ENCODE peak calls at places on chromosomes 5 and 9, in seven cellular contexts. One of them, this sample, is unnamed.

GRCh38 chr5:7208911-7209310 is 187.0 kb upstream of the ADCY2 start:
- DNase-seq in DND-41: no peak
- DNase-seq in A549: no peak
- DNase-seq in Calu3: no peak
- DNase-seq in HFFc6: no peak
- DNase-seq in NCI-H446 treated with DMSO at 0.1 percent for 48 hours: no peak
- DNase-seq in GM23338: no peak
- DNase-seq in this sample: no peak

GRCh38 chr5:58258984-58259684 is 200.8 kb downstream of the PLK2 start:
- DNase-seq in DND-41: no peak
- DNase-seq in A549: peak
- DNase-seq in Calu3: no peak
- DNase-seq in HFFc6: no peak
- DNase-seq in NCI-H446 treated with DMSO at 0.1 percent for 48 hours: no peak
- DNase-seq in GM23338: no peak
- DNase-seq in this sample: no peak

GRCh38 chr5:175887463-175887862 is 16.1 kb downstream of the CPLX2 start:
- DNase-seq in DND-41: no peak
- DNase-seq in A549: no peak
- DNase-seq in Calu3: no peak
- DNase-seq in HFFc6: no peak
- DNase-seq in NCI-H446 treated with DMSO at 0.1 percent for 48 hours: peak
- DNase-seq in GM23338: no peak
- DNase-seq in this sample: no peak

GRCh38 chr5:122901346-122901745 is 55.9 kb downstream of the SNX24 start:
- DNase-seq in DND-41: no peak
- DNase-seq in A549: no peak
- DNase-seq in Calu3: no peak
- DNase-seq in HFFc6: no peak
- DNase-seq in NCI-H446 treated with DMSO at 0.1 percent for 48 hours: no peak
- DNase-seq in GM23338: no peak
- DNase-seq in this sample: no peak

GRCh38 chr5:28750236-28750635 is 1711.8 kb upstream of the CDH9 start:
- DNase-seq in DND-41: no peak
- DNase-seq in A549: no peak
- DNase-seq in Calu3: no peak
- DNase-seq in HFFc6: no peak
- DNase-seq in NCI-H446 treated with DMSO at 0.1 percent for 48 hours: no peak
- DNase-seq in GM23338: no peak
- DNase-seq in this sample: no peak

GRCh38 chr9:137534256-137535119 is 15.7 kb downstream of the PNPLA7 start:
- DNase-seq in DND-41: no peak
- DNase-seq in A549: peak
- DNase-seq in Calu3: peak
- DNase-seq in HFFc6: peak
- DNase-seq in NCI-H446 treated with DMSO at 0.1 percent for 48 hours: peak
- DNase-seq in GM23338: peak
- DNase-seq in this sample: peak

GRCh38 chr9:133078486-133078885 is 16.7 kb downstream of the CEL start:
- DNase-seq in DND-41: no peak
- DNase-seq in A549: no peak
- DNase-seq in Calu3: no peak
- DNase-seq in HFFc6: no peak
- DNase-seq in NCI-H446 treated with DMSO at 0.1 percent for 48 hours: no peak
- DNase-seq in GM23338: no peak
- DNase-seq in this sample: no peak

GRCh38 chr5:143527808-143528207 is 124.3 kb upstream of the NR3C1 start:
- DNase-seq in DND-41: peak
- DNase-seq in A549: no peak
- DNase-seq in Calu3: no peak
- DNase-seq in HFFc6: peak
- DNase-seq in NCI-H446 treated with DMSO at 0.1 percent for 48 hours: no peak
- DNase-seq in GM23338: no peak
- DNase-seq in this sample: no peak

GRCh38 chr9:22256381-22256780 is 190.2 kb upstream of the DMRTA1 start:
- DNase-seq in DND-41: no peak
- DNase-seq in A549: no peak
- DNase-seq in Calu3: no peak
- DNase-seq in HFFc6: no peak
- DNase-seq in NCI-H446 treated with DMSO at 0.1 percent for 48 hours: no peak
- DNase-seq in GM23338: no peak
- DNase-seq in this sample: no peak

GRCh38 chr5:38640012-38640395 is 83.6 kb upstream of the LIFR start:
- DNase-seq in DND-41: no peak
- DNase-seq in A549: peak
- DNase-seq in Calu3: peak
- DNase-seq in HFFc6: no peak
- DNase-seq in NCI-H446 treated with DMSO at 0.1 percent for 48 hours: no peak
- DNase-seq in GM23338: no peak
- DNase-seq in this sample: no peak

GRCh38 chr9:124008307-124008854 is 3.2 kb upstream of the LHX2 start:
- DNase-seq in DND-41: no peak
- DNase-seq in A549: no peak
- DNase-seq in Calu3: no peak
- DNase-seq in HFFc6: no peak
- DNase-seq in NCI-H446 treated with DMSO at 0.1 percent for 48 hours: no peak
- DNase-seq in GM23338: peak
- DNase-seq in this sample: peak

GRCh38 chr9:124660341-124660801 is 110.7 kb downstream of the NR6A1 start:
- DNase-seq in DND-41: peak
- DNase-seq in A549: peak
- DNase-seq in Calu3: peak
- DNase-seq in HFFc6: peak
- DNase-seq in NCI-H446 treated with DMSO at 0.1 percent for 48 hours: no peak
- DNase-seq in GM23338: peak
- DNase-seq in this sample: peak

GRCh38 chr5:389197-389821 is 53.7 kb upstream of the EXOC3 start:
- DNase-seq in DND-41: no peak
- DNase-seq in A549: no peak
- DNase-seq in Calu3: no peak
- DNase-seq in HFFc6: no peak
- DNase-seq in NCI-H446 treated with DMSO at 0.1 percent for 48 hours: no peak
- DNase-seq in GM23338: no peak
- DNase-seq in this sample: no peak

GRCh38 chr9:129665008-129665771 is at the start of gene PRRX2:
- DNase-seq in DND-41: no peak
- DNase-seq in A549: peak
- DNase-seq in Calu3: no peak
- DNase-seq in HFFc6: peak
- DNase-seq in NCI-H446 treated with DMSO at 0.1 percent for 48 hours: no peak
- DNase-seq in GM23338: peak
- DNase-seq in this sample: peak

GRCh38 chr9:70873506-70873905 is 247.9 kb downstream of the TRPM3 start:
- DNase-seq in DND-41: no peak
- DNase-seq in A549: no peak
- DNase-seq in Calu3: no peak
- DNase-seq in HFFc6: no peak
- DNase-seq in NCI-H446 treated with DMSO at 0.1 percent for 48 hours: no peak
- DNase-seq in GM23338: no peak
- DNase-seq in this sample: no peak

GRCh38 chr5:96530901-96531300 is 97.9 kb upstream of the PCSK1 start:
- DNase-seq in DND-41: no peak
- DNase-seq in A549: no peak
- DNase-seq in Calu3: no peak
- DNase-seq in HFFc6: no peak
- DNase-seq in NCI-H446 treated with DMSO at 0.1 percent for 48 hours: no peak
- DNase-seq in GM23338: no peak
- DNase-seq in this sample: no peak

GRCh38 chr5:31819926-31820516 is 181.1 kb downstream of the PDZD2 start:
- DNase-seq in DND-41: no peak
- DNase-seq in A549: peak
- DNase-seq in Calu3: no peak
- DNase-seq in HFFc6: no peak
- DNase-seq in NCI-H446 treated with DMSO at 0.1 percent for 48 hours: no peak
- DNase-seq in GM23338: peak
- DNase-seq in this sample: peak

GRCh38 chr5:36158144-36158543 is 6.2 kb downstream of the SKP2 start:
- DNase-seq in DND-41: no peak
- DNase-seq in A549: no peak
- DNase-seq in Calu3: no peak
- DNase-seq in HFFc6: no peak
- DNase-seq in NCI-H446 treated with DMSO at 0.1 percent for 48 hours: peak
- DNase-seq in GM23338: no peak
- DNase-seq in this sample: no peak

GRCh38 chr5:115415143-115415491 is 118.7 kb upstream of the CCDC112 start:
- DNase-seq in DND-41: no peak
- DNase-seq in A549: peak
- DNase-seq in Calu3: peak
- DNase-seq in HFFc6: peak
- DNase-seq in NCI-H446 treated with DMSO at 0.1 percent for 48 hours: no peak
- DNase-seq in GM23338: no peak
- DNase-seq in this sample: peak

GRCh38 chr5:172713113-172713808 is 57.7 kb downstream of the DUSP1 start:
- DNase-seq in DND-41: peak
- DNase-seq in A549: peak
- DNase-seq in Calu3: peak
- DNase-seq in HFFc6: no peak
- DNase-seq in NCI-H446 treated with DMSO at 0.1 percent for 48 hours: no peak
- DNase-seq in GM23338: peak
- DNase-seq in this sample: peak

GRCh38 chr5:41754857-41755256 is 115.4 kb downstream of the OXCT1 start:
- DNase-seq in DND-41: no peak
- DNase-seq in A549: no peak
- DNase-seq in Calu3: no peak
- DNase-seq in HFFc6: no peak
- DNase-seq in NCI-H446 treated with DMSO at 0.1 percent for 48 hours: no peak
- DNase-seq in GM23338: no peak
- DNase-seq in this sample: no peak

GRCh38 chr9:92728831-92729734 is 35.5 kb downstream of the BICD2 start:
- DNase-seq in DND-41: no peak
- DNase-seq in A549: no peak
- DNase-seq in Calu3: no peak
- DNase-seq in HFFc6: peak
- DNase-seq in NCI-H446 treated with DMSO at 0.1 percent for 48 hours: no peak
- DNase-seq in GM23338: peak
- DNase-seq in this sample: peak

GRCh38 chr5:44388504-44389409 is 463 bp downstream of the FGF10 start:
- DNase-seq in DND-41: no peak
- DNase-seq in A549: no peak
- DNase-seq in Calu3: peak
- DNase-seq in HFFc6: no peak
- DNase-seq in NCI-H446 treated with DMSO at 0.1 percent for 48 hours: no peak
- DNase-seq in GM23338: peak
- DNase-seq in this sample: no peak

GRCh38 chr5:163362806-163363788 is 74.3 kb upstream of the CCNG1 start:
- DNase-seq in DND-41: no peak
- DNase-seq in A549: no peak
- DNase-seq in Calu3: no peak
- DNase-seq in HFFc6: no peak
- DNase-seq in NCI-H446 treated with DMSO at 0.1 percent for 48 hours: no peak
- DNase-seq in GM23338: no peak
- DNase-seq in this sample: no peak

GRCh38 chr9:109286571-109286977 is 34.3 kb downstream of the EPB41L4B start:
- DNase-seq in DND-41: no peak
- DNase-seq in A549: peak
- DNase-seq in Calu3: no peak
- DNase-seq in HFFc6: peak
- DNase-seq in NCI-H446 treated with DMSO at 0.1 percent for 48 hours: no peak
- DNase-seq in GM23338: no peak
- DNase-seq in this sample: no peak

GRCh38 chr9:33443047-33443446 is 4.3 kb downstream of the AQP3 start:
- DNase-seq in DND-41: no peak
- DNase-seq in A549: peak
- DNase-seq in Calu3: peak
- DNase-seq in HFFc6: no peak
- DNase-seq in NCI-H446 treated with DMSO at 0.1 percent for 48 hours: no peak
- DNase-seq in GM23338: no peak
- DNase-seq in this sample: no peak

GRCh38 chr9:89658931-89659330 is 54.1 kb downstream of the GADD45G start:
- DNase-seq in DND-41: no peak
- DNase-seq in A549: no peak
- DNase-seq in Calu3: no peak
- DNase-seq in HFFc6: no peak
- DNase-seq in NCI-H446 treated with DMSO at 0.1 percent for 48 hours: no peak
- DNase-seq in GM23338: no peak
- DNase-seq in this sample: no peak

GRCh38 chr5:15737882-15738677 is 238.1 kb downstream of the FBXL7 start:
- DNase-seq in DND-41: no peak
- DNase-seq in A549: no peak
- DNase-seq in Calu3: no peak
- DNase-seq in HFFc6: no peak
- DNase-seq in NCI-H446 treated with DMSO at 0.1 percent for 48 hours: no peak
- DNase-seq in GM23338: no peak
- DNase-seq in this sample: no peak

GRCh38 chr5:172837640-172838039 is 3.6 kb downstream of the ERGIC1 start:
- DNase-seq in DND-41: peak
- DNase-seq in A549: no peak
- DNase-seq in Calu3: peak
- DNase-seq in HFFc6: no peak
- DNase-seq in NCI-H446 treated with DMSO at 0.1 percent for 48 hours: no peak
- DNase-seq in GM23338: no peak
- DNase-seq in this sample: no peak

GRCh38 chr5:135635471-135635870 is 56.7 kb upstream of the CXCL14 start:
- DNase-seq in DND-41: no peak
- DNase-seq in A549: no peak
- DNase-seq in Calu3: no peak
- DNase-seq in HFFc6: no peak
- DNase-seq in NCI-H446 treated with DMSO at 0.1 percent for 48 hours: no peak
- DNase-seq in GM23338: no peak
- DNase-seq in this sample: no peak

GRCh38 chr5:134446938-134447337 is 35.3 kb upstream of the CDKN2AIPNL start:
- DNase-seq in DND-41: no peak
- DNase-seq in A549: no peak
- DNase-seq in Calu3: no peak
- DNase-seq in HFFc6: no peak
- DNase-seq in NCI-H446 treated with DMSO at 0.1 percent for 48 hours: no peak
- DNase-seq in GM23338: peak
- DNase-seq in this sample: no peak

GRCh38 chr9:111013707-111014106 is 24.6 kb downstream of the LPAR1 start:
- DNase-seq in DND-41: no peak
- DNase-seq in A549: no peak
- DNase-seq in Calu3: no peak
- DNase-seq in HFFc6: no peak
- DNase-seq in NCI-H446 treated with DMSO at 0.1 percent for 48 hours: no peak
- DNase-seq in GM23338: no peak
- DNase-seq in this sample: no peak

GRCh38 chr9:137461316-137461662 is 2.2 kb upstream of the NSMF start:
- DNase-seq in DND-41: no peak
- DNase-seq in A549: no peak
- DNase-seq in Calu3: no peak
- DNase-seq in HFFc6: no peak
- DNase-seq in NCI-H446 treated with DMSO at 0.1 percent for 48 hours: no peak
- DNase-seq in GM23338: no peak
- DNase-seq in this sample: no peak

GRCh38 chr5:40736103-40736875 is 19.5 kb downstream of the TTC33 start:
- DNase-seq in DND-41: no peak
- DNase-seq in A549: peak
- DNase-seq in Calu3: peak
- DNase-seq in HFFc6: peak
- DNase-seq in NCI-H446 treated with DMSO at 0.1 percent for 48 hours: peak
- DNase-seq in GM23338: peak
- DNase-seq in this sample: no peak

GRCh38 chr9:121670447-121670846 is 19.0 kb downstream of the DAB2IP start:
- DNase-seq in DND-41: no peak
- DNase-seq in A549: no peak
- DNase-seq in Calu3: no peak
- DNase-seq in HFFc6: no peak
- DNase-seq in NCI-H446 treated with DMSO at 0.1 percent for 48 hours: no peak
- DNase-seq in GM23338: no peak
- DNase-seq in this sample: no peak

GRCh38 chr5:14212838-14213237 is 69.7 kb downstream of the TRIO start:
- DNase-seq in DND-41: no peak
- DNase-seq in A549: peak
- DNase-seq in Calu3: no peak
- DNase-seq in HFFc6: no peak
- DNase-seq in NCI-H446 treated with DMSO at 0.1 percent for 48 hours: no peak
- DNase-seq in GM23338: no peak
- DNase-seq in this sample: no peak

GRCh38 chr9:135039266-135039870 is 48.1 kb upstream of the OLFM1 start:
- DNase-seq in DND-41: no peak
- DNase-seq in A549: no peak
- DNase-seq in Calu3: no peak
- DNase-seq in HFFc6: no peak
- DNase-seq in NCI-H446 treated with DMSO at 0.1 percent for 48 hours: no peak
- DNase-seq in GM23338: no peak
- DNase-seq in this sample: no peak

GRCh38 chr5:39109616-39110015 is 35.4 kb upstream of the RICTOR start:
- DNase-seq in DND-41: no peak
- DNase-seq in A549: no peak
- DNase-seq in Calu3: no peak
- DNase-seq in HFFc6: no peak
- DNase-seq in NCI-H446 treated with DMSO at 0.1 percent for 48 hours: no peak
- DNase-seq in GM23338: no peak
- DNase-seq in this sample: no peak